ENCODE peak calls at places on chromosomes 13 and 19, in nine cellular contexts. One of them, this sample, is unnamed.

GRCh38 chr19:52258426-52258825 is 11.0 kb upstream of the ZNF766 start:
- DNase-seq in tibial nerve: no peak
- DNase-seq in activated T-helper 2 cell treated with anti-CD3 and anti-CD28 coated beads, Interferon-gamma antibody, Interleukin-2, Interleukin-4, amounts not matched to agents 10 μg/mL and 5 μg/mL and 100 μg/mL, durations not matched to agents 14 hours and 24 hours and 36 hours: no peak
- DNase-seq in NCI-H2029 treated with DMSO at 0.1 percent for 48 hours: no peak
- DNase-seq in colonic mucosa: no peak
- DNase-seq in nucleus accumbens: no peak
- DNase-seq in stimulated activated CD4-positive, alpha-beta T cell treated with anti-CD3 and anti-CD28 coated beads, Interleukin-4, amount 100 ng/mL, for 1 hour: no peak
- DNase-seq in AG04450: no peak
- DNase-seq in head of caudate nucleus: no peak
- DNase-seq in this sample: no peak

GRCh38 chr19:36257512-36257876 is 42.6 kb downstream of the ZNF146 start:
- DNase-seq in head of caudate nucleus: peak
- DNase-seq in colonic mucosa: no peak
- DNase-seq in AG04450: no peak
- DNase-seq in nucleus accumbens: peak
- DNase-seq in stimulated activated CD4-positive, alpha-beta T cell treated with anti-CD3 and anti-CD28 coated beads, Interleukin-4, amount 100 ng/mL, for 1 hour: no peak
- DNase-seq in NCI-H2029 treated with DMSO at 0.1 percent for 48 hours: no peak
- DNase-seq in activated T-helper 2 cell treated with anti-CD3 and anti-CD28 coated beads, Interferon-gamma antibody, Interleukin-2, Interleukin-4, amounts not matched to agents 10 μg/mL and 5 μg/mL and 100 μg/mL, durations not matched to agents 14 hours and 24 hours and 36 hours: no peak
- DNase-seq in tibial nerve: no peak
- DNase-seq in this sample: no peak

GRCh38 chr13:112615391-112615790 is 27.4 kb upstream of the TUBGCP3 start:
- DNase-seq in head of caudate nucleus: no peak
- DNase-seq in AG04450: no peak
- DNase-seq in stimulated activated CD4-positive, alpha-beta T cell treated with anti-CD3 and anti-CD28 coated beads, Interleukin-4, amount 100 ng/mL, for 1 hour: no peak
- DNase-seq in colonic mucosa: no peak
- DNase-seq in activated T-helper 2 cell treated with anti-CD3 and anti-CD28 coated beads, Interferon-gamma antibody, Interleukin-2, Interleukin-4, amounts not matched to agents 10 μg/mL and 5 μg/mL and 100 μg/mL, durations not matched to agents 14 hours and 24 hours and 36 hours: no peak
- DNase-seq in NCI-H2029 treated with DMSO at 0.1 percent for 48 hours: no peak
- DNase-seq in tibial nerve: no peak
- DNase-seq in nucleus accumbens: no peak
- DNase-seq in this sample: no peak

GRCh38 chr19:40191836-40192646 is 815 bp downstream of the MAP3K10 start:
- DNase-seq in colonic mucosa: peak
- DNase-seq in stimulated activated CD4-positive, alpha-beta T cell treated with anti-CD3 and anti-CD28 coated beads, Interleukin-4, amount 100 ng/mL, for 1 hour: peak
- DNase-seq in NCI-H2029 treated with DMSO at 0.1 percent for 48 hours: no peak
- DNase-seq in tibial nerve: no peak
- DNase-seq in activated T-helper 2 cell treated with anti-CD3 and anti-CD28 coated beads, Interferon-gamma antibody, Interleukin-2, Interleukin-4, amounts not matched to agents 10 μg/mL and 5 μg/mL and 100 μg/mL, durations not matched to agents 14 hours and 24 hours and 36 hours: no peak
- DNase-seq in nucleus accumbens: no peak
- DNase-seq in AG04450: no peak
- DNase-seq in head of caudate nucleus: peak
- DNase-seq in this sample: no peak

GRCh38 chr19:51458051-51458645 is at the start of gene SIGLEC8:
- DNase-seq in nucleus accumbens: no peak
- DNase-seq in activated T-helper 2 cell treated with anti-CD3 and anti-CD28 coated beads, Interferon-gamma antibody, Interleukin-2, Interleukin-4, amounts not matched to agents 10 μg/mL and 5 μg/mL and 100 μg/mL, durations not matched to agents 14 hours and 24 hours and 36 hours: no peak
- DNase-seq in tibial nerve: no peak
- DNase-seq in AG04450: no peak
- DNase-seq in colonic mucosa: no peak
- DNase-seq in NCI-H2029 treated with DMSO at 0.1 percent for 48 hours: no peak
- DNase-seq in stimulated activated CD4-positive, alpha-beta T cell treated with anti-CD3 and anti-CD28 coated beads, Interleukin-4, amount 100 ng/mL, for 1 hour: no peak
- DNase-seq in head of caudate nucleus: no peak
- DNase-seq in this sample: no peak

GRCh38 chr19:19460761-19461265 is 54.5 kb downstream of the TSSK6 start:
- DNase-seq in head of caudate nucleus: peak
- DNase-seq in AG04450: no peak
- DNase-seq in NCI-H2029 treated with DMSO at 0.1 percent for 48 hours: no peak
- DNase-seq in colonic mucosa: peak
- DNase-seq in activated T-helper 2 cell treated with anti-CD3 and anti-CD28 coated beads, Interferon-gamma antibody, Interleukin-2, Interleukin-4, amounts not matched to agents 10 μg/mL and 5 μg/mL and 100 μg/mL, durations not matched to agents 14 hours and 24 hours and 36 hours: peak
- DNase-seq in nucleus accumbens: no peak
- DNase-seq in tibial nerve: peak
- DNase-seq in stimulated activated CD4-positive, alpha-beta T cell treated with anti-CD3 and anti-CD28 coated beads, Interleukin-4, amount 100 ng/mL, for 1 hour: peak
- DNase-seq in this sample: no peak

GRCh38 chr19:4531562-4532165 is 3.4 kb downstream of the PLIN5 start:
- DNase-seq in tibial nerve: no peak
- DNase-seq in colonic mucosa: no peak
- DNase-seq in nucleus accumbens: no peak
- DNase-seq in activated T-helper 2 cell treated with anti-CD3 and anti-CD28 coated beads, Interferon-gamma antibody, Interleukin-2, Interleukin-4, amounts not matched to agents 10 μg/mL and 5 μg/mL and 100 μg/mL, durations not matched to agents 14 hours and 24 hours and 36 hours: no peak
- DNase-seq in NCI-H2029 treated with DMSO at 0.1 percent for 48 hours: no peak
- DNase-seq in stimulated activated CD4-positive, alpha-beta T cell treated with anti-CD3 and anti-CD28 coated beads, Interleukin-4, amount 100 ng/mL, for 1 hour: no peak
- DNase-seq in AG04450: no peak
- DNase-seq in head of caudate nucleus: no peak
- DNase-seq in this sample: no peak

GRCh38 chr19:55115446-55116065 is 1.9 kb downstream of the PPP1R12C start:
- DNase-seq in NCI-H2029 treated with DMSO at 0.1 percent for 48 hours: no peak
- DNase-seq in stimulated activated CD4-positive, alpha-beta T cell treated with anti-CD3 and anti-CD28 coated beads, Interleukin-4, amount 100 ng/mL, for 1 hour: no peak
- DNase-seq in head of caudate nucleus: no peak
- DNase-seq in AG04450: no peak
- DNase-seq in activated T-helper 2 cell treated with anti-CD3 and anti-CD28 coated beads, Interferon-gamma antibody, Interleukin-2, Interleukin-4, amounts not matched to agents 10 μg/mL and 5 μg/mL and 100 μg/mL, durations not matched to agents 14 hours and 24 hours and 36 hours: no peak
- DNase-seq in tibial nerve: no peak
- DNase-seq in nucleus accumbens: no peak
- DNase-seq in colonic mucosa: no peak
- DNase-seq in this sample: no peak

GRCh38 chr19:41871573-41872383 is 5.3 kb upstream of the CD79A start:
- DNase-seq in NCI-H2029 treated with DMSO at 0.1 percent for 48 hours: no peak
- DNase-seq in colonic mucosa: no peak
- DNase-seq in tibial nerve: no peak
- DNase-seq in AG04450: no peak
- DNase-seq in stimulated activated CD4-positive, alpha-beta T cell treated with anti-CD3 and anti-CD28 coated beads, Interleukin-4, amount 100 ng/mL, for 1 hour: peak
- DNase-seq in nucleus accumbens: no peak
- DNase-seq in activated T-helper 2 cell treated with anti-CD3 and anti-CD28 coated beads, Interferon-gamma antibody, Interleukin-2, Interleukin-4, amounts not matched to agents 10 μg/mL and 5 μg/mL and 100 μg/mL, durations not matched to agents 14 hours and 24 hours and 36 hours: peak
- DNase-seq in head of caudate nucleus: no peak
- DNase-seq in this sample: no peak

GRCh38 chr19:3617463-3617862 is 9.1 kb downstream of the CACTIN start:
- DNase-seq in head of caudate nucleus: no peak
- DNase-seq in activated T-helper 2 cell treated with anti-CD3 and anti-CD28 coated beads, Interferon-gamma antibody, Interleukin-2, Interleukin-4, amounts not matched to agents 10 μg/mL and 5 μg/mL and 100 μg/mL, durations not matched to agents 14 hours and 24 hours and 36 hours: no peak
- DNase-seq in NCI-H2029 treated with DMSO at 0.1 percent for 48 hours: no peak
- DNase-seq in nucleus accumbens: no peak
- DNase-seq in stimulated activated CD4-positive, alpha-beta T cell treated with anti-CD3 and anti-CD28 coated beads, Interleukin-4, amount 100 ng/mL, for 1 hour: no peak
- DNase-seq in colonic mucosa: no peak
- DNase-seq in tibial nerve: no peak
- DNase-seq in AG04450: no peak
- DNase-seq in this sample: no peak

GRCh38 chr13:27533155-27533643 is 82.8 kb upstream of the MTIF3 start:
- DNase-seq in AG04450: peak
- DNase-seq in NCI-H2029 treated with DMSO at 0.1 percent for 48 hours: peak
- DNase-seq in colonic mucosa: peak
- DNase-seq in head of caudate nucleus: peak
- DNase-seq in activated T-helper 2 cell treated with anti-CD3 and anti-CD28 coated beads, Interferon-gamma antibody, Interleukin-2, Interleukin-4, amounts not matched to agents 10 μg/mL and 5 μg/mL and 100 μg/mL, durations not matched to agents 14 hours and 24 hours and 36 hours: peak
- DNase-seq in nucleus accumbens: peak
- DNase-seq in tibial nerve: peak
- DNase-seq in stimulated activated CD4-positive, alpha-beta T cell treated with anti-CD3 and anti-CD28 coated beads, Interleukin-4, amount 100 ng/mL, for 1 hour: peak
- DNase-seq in this sample: peak

GRCh38 chr19:39195755-39196154 is 1.0 kb upstream of the NCCRP1 start:
- DNase-seq in NCI-H2029 treated with DMSO at 0.1 percent for 48 hours: no peak
- DNase-seq in activated T-helper 2 cell treated with anti-CD3 and anti-CD28 coated beads, Interferon-gamma antibody, Interleukin-2, Interleukin-4, amounts not matched to agents 10 μg/mL and 5 μg/mL and 100 μg/mL, durations not matched to agents 14 hours and 24 hours and 36 hours: no peak
- DNase-seq in AG04450: no peak
- DNase-seq in nucleus accumbens: no peak
- DNase-seq in tibial nerve: no peak
- DNase-seq in colonic mucosa: no peak
- DNase-seq in stimulated activated CD4-positive, alpha-beta T cell treated with anti-CD3 and anti-CD28 coated beads, Interleukin-4, amount 100 ng/mL, for 1 hour: no peak
- DNase-seq in head of caudate nucleus: no peak
- DNase-seq in this sample: no peak

GRCh38 chr19:13932911-13933393 is 5.3 kb downstream of the PODNL1 start:
- DNase-seq in AG04450: no peak
- DNase-seq in tibial nerve: no peak
- DNase-seq in NCI-H2029 treated with DMSO at 0.1 percent for 48 hours: no peak
- DNase-seq in stimulated activated CD4-positive, alpha-beta T cell treated with anti-CD3 and anti-CD28 coated beads, Interleukin-4, amount 100 ng/mL, for 1 hour: no peak
- DNase-seq in colonic mucosa: no peak
- DNase-seq in head of caudate nucleus: no peak
- DNase-seq in activated T-helper 2 cell treated with anti-CD3 and anti-CD28 coated beads, Interferon-gamma antibody, Interleukin-2, Interleukin-4, amounts not matched to agents 10 μg/mL and 5 μg/mL and 100 μg/mL, durations not matched to agents 14 hours and 24 hours and 36 hours: no peak
- DNase-seq in nucleus accumbens: no peak
- DNase-seq in this sample: no peak

This sample was measured in hippocampal formation.